ENCODE peak calls at places on chromosome 7, in four cellular contexts. Q is activated T-cell treated with anti-CD3 and anti-CD28 coated beads for 1 hour, U is amniotic stem cell, Z is iris pigment epithelial cell. G is an unnamed sample.

GRCh38 chr7:123749537-123749857 is 694 bp upstream of the WASL start:
- DNase-seq in Q (peak), U (peak), Z (peak), G (no peak)

GRCh38 chr7:151423226-151423625 is 13.4 kb upstream of the WDR86 start:
- DNase-seq in Q (no peak), U (no peak), Z (no peak), G (no peak)

GRCh38 chr7:1938788-1939433 is 268.8 kb downstream of the ELFN1 start:
- DNase-seq in Q (peak), U (no peak), Z (no peak), G (peak)

GRCh38 chr7:120617239-120617638 is 240.7 kb downstream of the TSPAN12 start:
- DNase-seq in Q (no peak), U (no peak), Z (no peak), G (no peak)

GRCh38 chr7:29236071-29236580 is 41.6 kb downstream of the CHN2 start:
- DNase-seq in Q (no peak), U (no peak), Z (no peak), G (no peak)

GRCh38 chr7:1466524-1467271 is 7.4 kb upstream of the MICALL2 start:
- DNase-seq in Q (no peak), U (peak), Z (peak), G (no peak)

GRCh38 chr7:47638679-47639306 is 56.9 kb upstream of the TNS3 start:
- DNase-seq in Q (no peak), U (no peak), Z (peak), G (no peak)

GRCh38 chr7:12415072-12415471 is 11.4 kb upstream of the VWDE start:
- DNase-seq in Q (no peak), U (no peak), Z (no peak), G (no peak)

GRCh38 chr7:2800923-2801682 is 43.0 kb downstream of the GNA12 start:
- DNase-seq in Q (no peak), U (no peak), Z (peak), G (no peak)

GRCh38 chr7:37093257-37093656 is 355.4 kb downstream of the ELMO1 start:
- DNase-seq in Q (no peak), U (no peak), Z (no peak), G (no peak)

GRCh38 chr7:37449621-37450020 is 957 bp upstream of the ELMO1 start:
- DNase-seq in Q (no peak), U (no peak), Z (no peak), G (peak)

GRCh38 chr7:157900011-157900410 is 563.2 kb downstream of the DNAJB6 start:
- DNase-seq in Q (no peak), U (no peak), Z (no peak), G (no peak)

GRCh38 chr7:150940446-150941102 is 37.5 kb downstream of the KCNH2 start:
- DNase-seq in Q (no peak), U (no peak), Z (no peak), G (no peak)

GRCh38 chr7:1533569-1534329 is 3.2 kb downstream of the MAFK start:
- DNase-seq in Q (no peak), U (peak), Z (peak), G (peak)

GRCh38 chr7:665751-666453 is 60.6 kb upstream of the DNAAF5 start:
- DNase-seq in Q (no peak), U (no peak), Z (peak), G (no peak)

GRCh38 chr7:131107343-131108211 is 220.1 kb upstream of the MKLN1 start:
- DNase-seq in Q (peak), U (peak), Z (peak), G (peak)

GRCh38 chr7:111138196-111138569 is 47.3 kb downstream of the LRRN3 start:
- DNase-seq in Q (no peak), U (no peak), Z (peak), G (peak)

GRCh38 chr7:71229201-71229600 is 97.3 kb downstream of the GALNT17 start:
- DNase-seq in Q (no peak), U (no peak), Z (no peak), G (no peak)

G was measured in activated CD4-positive, alpha-beta T cell treated with anti-CD3 and anti-CD28 coated beads, Interleukin-2, amount 10 ng/mL, durations not matched to agents 24 days and 14 days.